ENCODE peak calls at places on chromosome 7, in nine cellular contexts. One of them, this sample, is unnamed.

GRCh38 chr7:99768471-99768870 is 15.5 kb downstream of the CYP3A4 start:
- DNase-seq in stomach: no peak
- DNase-seq in ovary: no peak
- DNase-seq in transverse colon: no peak
- DNase-seq in A549: no peak
- DNase-seq in sigmoid colon: no peak
- DNase-seq in tibial nerve: no peak
- DNase-seq in GM12878: no peak
- DNase-seq in upper lobe of left lung: no peak
- DNase-seq in this sample: no peak

GRCh38 chr7:44530990-44531389 is 10.1 kb downstream of the NPC1L1 start:
- DNase-seq in stomach: peak
- DNase-seq in ovary: no peak
- DNase-seq in transverse colon: no peak
- DNase-seq in A549: no peak
- DNase-seq in sigmoid colon: no peak
- DNase-seq in tibial nerve: no peak
- DNase-seq in GM12878: no peak
- DNase-seq in upper lobe of left lung: no peak
- DNase-seq in this sample: no peak

GRCh38 chr7:85287126-85287825 is 100.4 kb upstream of the SEMA3D start:
- DNase-seq in stomach: no peak
- DNase-seq in ovary: no peak
- DNase-seq in transverse colon: no peak
- DNase-seq in A549: no peak
- DNase-seq in sigmoid colon: no peak
- DNase-seq in tibial nerve: no peak
- DNase-seq in GM12878: no peak
- DNase-seq in upper lobe of left lung: no peak
- DNase-seq in this sample: no peak

GRCh38 chr7:112400141-112400540 is 50.1 kb upstream of the IFRD1 start:
- DNase-seq in stomach: no peak
- DNase-seq in ovary: no peak
- DNase-seq in transverse colon: no peak
- DNase-seq in A549: no peak
- DNase-seq in sigmoid colon: no peak
- DNase-seq in tibial nerve: no peak
- DNase-seq in GM12878: no peak
- DNase-seq in upper lobe of left lung: no peak
- DNase-seq in this sample: no peak

GRCh38 chr7:147650991-147651390 is 939.6 kb upstream of the C7orf33 start:
- DNase-seq in stomach: no peak
- DNase-seq in ovary: no peak
- DNase-seq in transverse colon: no peak
- DNase-seq in A549: no peak
- DNase-seq in sigmoid colon: no peak
- DNase-seq in tibial nerve: no peak
- DNase-seq in GM12878: no peak
- DNase-seq in upper lobe of left lung: no peak
- DNase-seq in this sample: no peak

GRCh38 chr7:40192036-40192435 is 57.2 kb downstream of the SUGCT start:
- DNase-seq in stomach: no peak
- DNase-seq in ovary: no peak
- DNase-seq in transverse colon: no peak
- DNase-seq in A549: no peak
- DNase-seq in sigmoid colon: no peak
- DNase-seq in tibial nerve: no peak
- DNase-seq in GM12878: no peak
- DNase-seq in upper lobe of left lung: no peak
- DNase-seq in this sample: no peak

GRCh38 chr7:143504215-143504936 is 26.7 kb downstream of the TAS2R41 start:
- DNase-seq in stomach: no peak
- DNase-seq in ovary: no peak
- DNase-seq in transverse colon: no peak
- DNase-seq in A549: no peak
- DNase-seq in sigmoid colon: no peak
- DNase-seq in tibial nerve: no peak
- DNase-seq in GM12878: no peak
- DNase-seq in upper lobe of left lung: no peak
- DNase-seq in this sample: no peak

GRCh38 chr7:33300131-33300530 is 170.8 kb downstream of the BBS9 start:
- DNase-seq in stomach: no peak
- DNase-seq in ovary: no peak
- DNase-seq in transverse colon: no peak
- DNase-seq in A549: no peak
- DNase-seq in sigmoid colon: no peak
- DNase-seq in tibial nerve: no peak
- DNase-seq in GM12878: no peak
- DNase-seq in upper lobe of left lung: no peak
- DNase-seq in this sample: no peak

DNA sequence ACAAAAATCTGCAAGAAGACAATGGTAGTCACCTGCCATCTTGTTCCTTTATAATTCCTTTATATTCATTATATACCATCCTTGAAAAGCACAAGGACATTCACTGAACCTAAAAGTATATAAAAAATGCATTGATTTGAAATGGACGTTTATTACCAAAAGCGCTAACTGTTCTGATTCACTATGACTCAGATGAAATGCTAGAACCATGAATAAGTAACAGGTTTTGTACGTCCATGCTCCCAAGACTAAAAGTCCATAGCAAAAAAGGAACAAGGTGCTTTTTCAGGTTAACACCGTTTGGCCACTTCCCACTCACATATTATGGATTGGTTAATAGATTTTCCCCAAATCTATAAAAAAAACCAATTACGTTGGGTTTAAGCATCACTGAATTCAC is 109.4 kb downstream of the PPP1R17 start:
- DNase-seq in stomach: no peak
- DNase-seq in ovary: no peak
- DNase-seq in transverse colon: no peak
- DNase-seq in A549: no peak
- DNase-seq in sigmoid colon: no peak
- DNase-seq in tibial nerve: no peak
- DNase-seq in GM12878: no peak
- DNase-seq in upper lobe of left lung: no peak
- DNase-seq in this sample: no peak
- TF ChIP-seq EP300 in stomach: no peak
- TF ChIP-seq EP300 in ovary: no peak
- TF ChIP-seq EP300 in transverse colon: no peak
- TF ChIP-seq EP300 in A549: no peak
- TF ChIP-seq EP300 in sigmoid colon: no peak
- TF ChIP-seq EP300 in tibial nerve: no peak
- TF ChIP-seq EP300 in GM12878: no peak
- TF ChIP-seq EP300 in upper lobe of left lung: no peak
- TF ChIP-seq EP300 in this sample: no peak

DNA sequence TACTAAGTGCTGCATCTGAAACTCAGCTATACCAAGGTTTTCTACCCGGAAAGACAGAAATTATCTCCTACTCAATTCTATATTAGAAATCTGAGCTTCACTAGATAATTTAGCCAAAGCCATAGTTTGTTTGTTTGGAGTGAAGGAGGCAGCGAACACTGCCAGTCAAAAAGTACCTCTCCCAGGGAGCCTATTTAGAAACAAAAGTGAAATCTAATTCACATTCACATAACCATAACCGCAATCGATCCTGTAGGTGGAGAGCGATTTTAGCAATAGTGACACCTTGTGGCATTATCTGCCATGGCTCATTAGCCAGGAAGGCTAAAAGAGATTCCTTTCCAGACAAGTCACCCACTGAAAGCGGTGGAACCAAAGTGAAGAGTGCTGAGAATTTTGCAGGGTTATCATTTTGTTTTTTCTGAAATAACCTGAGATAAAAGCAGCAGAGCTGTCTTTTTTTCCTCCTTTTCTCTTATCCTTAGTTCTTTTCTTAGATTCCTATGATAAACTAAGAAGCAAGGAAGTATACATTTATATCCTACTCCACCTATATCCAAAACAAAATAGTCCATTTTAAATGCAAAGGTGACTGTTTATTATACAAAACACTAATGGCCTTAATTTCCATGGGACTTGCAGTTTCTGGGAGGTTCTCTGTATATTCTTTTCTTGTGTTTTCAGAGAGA is 83.7 kb upstream of the BET1 start:
- DNase-seq in stomach: peak
- DNase-seq in ovary: peak
- DNase-seq in transverse colon: peak
- DNase-seq in A549: peak
- DNase-seq in sigmoid colon: no peak
- DNase-seq in tibial nerve: no peak
- DNase-seq in GM12878: peak
- DNase-seq in upper lobe of left lung: no peak
- DNase-seq in this sample: no peak
- TF ChIP-seq CTCF in stomach: peak
- TF ChIP-seq CTCF in ovary: peak
- TF ChIP-seq CTCF in transverse colon: peak
- TF ChIP-seq CTCF in A549: peak
- TF ChIP-seq CTCF in sigmoid colon: peak
- TF ChIP-seq CTCF in tibial nerve: peak
- TF ChIP-seq CTCF in GM12878: peak
- TF ChIP-seq CTCF in upper lobe of left lung: peak
- TF ChIP-seq CTCF in this sample: peak

GRCh38 chr7:5681423-5681822 is 100.0 kb downstream of the RNF216 start:
- DNase-seq in stomach: no peak
- DNase-seq in ovary: no peak
- DNase-seq in transverse colon: no peak
- DNase-seq in A549: no peak
- DNase-seq in sigmoid colon: no peak
- DNase-seq in tibial nerve: no peak
- DNase-seq in GM12878: no peak
- DNase-seq in upper lobe of left lung: no peak
- DNase-seq in this sample: no peak
- H3K27ac ChIP-seq in stomach: peak
- H3K27ac ChIP-seq in ovary: no peak
- H3K27ac ChIP-seq in transverse colon: peak
- H3K27ac ChIP-seq in A549: no peak
- H3K27ac ChIP-seq in sigmoid colon: peak
- H3K27ac ChIP-seq in tibial nerve: no peak
- H3K27ac ChIP-seq in GM12878: peak
- H3K27ac ChIP-seq in upper lobe of left lung: no peak
- H3K27ac ChIP-seq in this sample: no peak

GRCh38 chr7:82598958-82599357 is 155.4 kb upstream of the CACNA2D1 start:
- DNase-seq in stomach: no peak
- DNase-seq in ovary: no peak
- DNase-seq in transverse colon: no peak
- DNase-seq in A549: no peak
- DNase-seq in sigmoid colon: no peak
- DNase-seq in tibial nerve: no peak
- DNase-seq in GM12878: no peak
- DNase-seq in upper lobe of left lung: no peak
- DNase-seq in this sample: no peak

GRCh38 chr7:82605247-82605864 is 161.8 kb upstream of the CACNA2D1 start:
- DNase-seq in stomach: no peak
- DNase-seq in ovary: no peak
- DNase-seq in transverse colon: no peak
- DNase-seq in A549: peak
- DNase-seq in sigmoid colon: no peak
- DNase-seq in tibial nerve: no peak
- DNase-seq in GM12878: no peak
- DNase-seq in upper lobe of left lung: no peak
- DNase-seq in this sample: no peak

GRCh38 chr7:82599910-82600309 is 156.3 kb upstream of the CACNA2D1 start:
- DNase-seq in stomach: no peak
- DNase-seq in ovary: no peak
- DNase-seq in transverse colon: no peak
- DNase-seq in A549: no peak
- DNase-seq in sigmoid colon: no peak
- DNase-seq in tibial nerve: no peak
- DNase-seq in GM12878: no peak
- DNase-seq in upper lobe of left lung: no peak
- DNase-seq in this sample: no peak

GRCh38 chr7:82602066-82602465 is 158.5 kb upstream of the CACNA2D1 start:
- DNase-seq in stomach: no peak
- DNase-seq in ovary: no peak
- DNase-seq in transverse colon: no peak
- DNase-seq in A549: no peak
- DNase-seq in sigmoid colon: no peak
- DNase-seq in tibial nerve: no peak
- DNase-seq in GM12878: no peak
- DNase-seq in upper lobe of left lung: no peak
- DNase-seq in this sample: no peak

GRCh38 chr7:82600601-82601000 is 157.0 kb upstream of the CACNA2D1 start:
- DNase-seq in stomach: no peak
- DNase-seq in ovary: no peak
- DNase-seq in transverse colon: no peak
- DNase-seq in A549: peak
- DNase-seq in sigmoid colon: no peak
- DNase-seq in tibial nerve: no peak
- DNase-seq in GM12878: no peak
- DNase-seq in upper lobe of left lung: no peak
- DNase-seq in this sample: no peak
- TF ChIP-seq EP300 in stomach: no peak
- TF ChIP-seq EP300 in ovary: no peak
- TF ChIP-seq EP300 in transverse colon: no peak
- TF ChIP-seq EP300 in A549: no peak
- TF ChIP-seq EP300 in sigmoid colon: no peak
- TF ChIP-seq EP300 in tibial nerve: no peak
- TF ChIP-seq EP300 in GM12878: no peak
- TF ChIP-seq EP300 in upper lobe of left lung: no peak
- TF ChIP-seq EP300 in this sample: no peak

GRCh38 chr7:89772276-89772675 is 382.0 kb upstream of the STEAP1 start:
- DNase-seq in stomach: no peak
- DNase-seq in ovary: no peak
- DNase-seq in transverse colon: no peak
- DNase-seq in A549: no peak
- DNase-seq in sigmoid colon: no peak
- DNase-seq in tibial nerve: no peak
- DNase-seq in GM12878: no peak
- DNase-seq in upper lobe of left lung: no peak
- DNase-seq in this sample: no peak

GRCh38 chr7:89775459-89775858 is 378.8 kb upstream of the STEAP1 start:
- DNase-seq in stomach: no peak
- DNase-seq in ovary: no peak
- DNase-seq in transverse colon: no peak
- DNase-seq in A549: no peak
- DNase-seq in sigmoid colon: no peak
- DNase-seq in tibial nerve: no peak
- DNase-seq in GM12878: no peak
- DNase-seq in upper lobe of left lung: no peak
- DNase-seq in this sample: no peak

GRCh38 chr7:89773594-89773993 is 380.7 kb upstream of the STEAP1 start:
- DNase-seq in stomach: no peak
- DNase-seq in ovary: no peak
- DNase-seq in transverse colon: no peak
- DNase-seq in A549: no peak
- DNase-seq in sigmoid colon: no peak
- DNase-seq in tibial nerve: no peak
- DNase-seq in GM12878: no peak
- DNase-seq in upper lobe of left lung: no peak
- DNase-seq in this sample: no peak

GRCh38 chr7:89770156-89770555 is 384.1 kb upstream of the STEAP1 start:
- DNase-seq in stomach: no peak
- DNase-seq in ovary: no peak
- DNase-seq in transverse colon: no peak
- DNase-seq in A549: no peak
- DNase-seq in sigmoid colon: no peak
- DNase-seq in tibial nerve: no peak
- DNase-seq in GM12878: no peak
- DNase-seq in upper lobe of left lung: no peak
- DNase-seq in this sample: no peak

GRCh38 chr7:89771003-89771636 is 383.1 kb upstream of the STEAP1 start:
- DNase-seq in stomach: no peak
- DNase-seq in ovary: no peak
- DNase-seq in transverse colon: no peak
- DNase-seq in A549: no peak
- DNase-seq in sigmoid colon: no peak
- DNase-seq in tibial nerve: no peak
- DNase-seq in GM12878: no peak
- DNase-seq in upper lobe of left lung: no peak
- DNase-seq in this sample: no peak
- TF ChIP-seq CTCF in stomach: no peak
- TF ChIP-seq CTCF in ovary: no peak
- TF ChIP-seq CTCF in transverse colon: no peak
- TF ChIP-seq CTCF in A549: no peak
- TF ChIP-seq CTCF in sigmoid colon: no peak
- TF ChIP-seq CTCF in tibial nerve: no peak
- TF ChIP-seq CTCF in GM12878: no peak
- TF ChIP-seq CTCF in upper lobe of left lung: no peak
- TF ChIP-seq CTCF in this sample: no peak

This sample was measured in suprapubic skin.